ENCODE peak calls at places on chromosome 13, in eight cellular contexts. A, H, U, M, Z, G, P and Q are unnamed samples.

GRCh38 chr13:41985788-41986508 is 25.0 kb upstream of the VWA8 start:
- DNase-seq in A (no peak), H (no peak), U (peak), M (no peak), Z (no peak), G (no peak), P (no peak), Q (no peak)

GRCh38 chr13:59423708-59424355 is 739.9 kb downstream of the DIAPH3 start:
- DNase-seq in A (no peak), H (no peak), U (no peak), M (no peak), Z (no peak), G (no peak), P (no peak), Q (no peak)

GRCh38 chr13:101417043-101417406 is 717 bp upstream of the NALCN start:
- DNase-seq in A (no peak), H (no peak), U (no peak), M (no peak), Z (no peak), G (no peak), P (no peak), Q (no peak)

GRCh38 chr13:51849145-51850101 is 4.4 kb upstream of the TMEM272 start:
- DNase-seq in A (no peak), H (peak), U (no peak), M (no peak), Z (no peak), G (peak), P (peak), Q (no peak)

GRCh38 chr13:32443111-32443510 is 15.2 kb upstream of the N4BP2L1 start:
- DNase-seq in A (no peak), H (no peak), U (no peak), M (no peak), Z (no peak), G (peak), P (no peak), Q (no peak)

GRCh38 chr13:97945792-97946419 is 7.6 kb upstream of the IPO5 start:
- DNase-seq in A (no peak), H (no peak), U (peak), M (no peak), Z (no peak), G (no peak), P (no peak), Q (no peak)

GRCh38 chr13:112696001-112696868 is 6.4 kb downstream of the ATP11A start:
- DNase-seq in A (no peak), H (peak), U (no peak), M (no peak), Z (peak), G (no peak), P (peak), Q (no peak)

GRCh38 chr13:84649853-84650252 is 767.6 kb upstream of the SLITRK1 start:
- DNase-seq in A (no peak), H (no peak), U (peak), M (no peak), Z (no peak), G (no peak), P (no peak), Q (no peak)

GRCh38 chr13:49560270-49561063 is 24.9 kb downstream of the RCBTB1 start:
- DNase-seq in A (no peak), H (peak), U (no peak), M (no peak), Z (peak), G (no peak), P (no peak), Q (no peak)

GRCh38 chr13:113273856-113274590 is 23.0 kb upstream of the LAMP1 start:
- DNase-seq in A (no peak), H (no peak), U (peak), M (no peak), Z (no peak), G (no peak), P (peak), Q (no peak)

GRCh38 chr13:97982286-97982685 is 28.8 kb downstream of the IPO5 start:
- DNase-seq in A (no peak), H (no peak), U (no peak), M (no peak), Z (no peak), G (no peak), P (no peak), Q (no peak)

GRCh38 chr13:101660711-101661110 is 208.2 kb downstream of the ITGBL1 start:
- DNase-seq in A (no peak), H (no peak), U (no peak), M (no peak), Z (no peak), G (no peak), P (no peak), Q (no peak)

GRCh38 chr13:34151885-34152284 is 333.9 kb downstream of the RFC3 start:
- DNase-seq in A (no peak), H (no peak), U (no peak), M (no peak), Z (no peak), G (no peak), P (no peak), Q (no peak)

GRCh38 chr13:74256969-74257368 is 122.8 kb upstream of the KLF12 start:
- DNase-seq in A (no peak), H (no peak), U (no peak), M (no peak), Z (no peak), G (no peak), P (no peak), Q (no peak)

DNA sequence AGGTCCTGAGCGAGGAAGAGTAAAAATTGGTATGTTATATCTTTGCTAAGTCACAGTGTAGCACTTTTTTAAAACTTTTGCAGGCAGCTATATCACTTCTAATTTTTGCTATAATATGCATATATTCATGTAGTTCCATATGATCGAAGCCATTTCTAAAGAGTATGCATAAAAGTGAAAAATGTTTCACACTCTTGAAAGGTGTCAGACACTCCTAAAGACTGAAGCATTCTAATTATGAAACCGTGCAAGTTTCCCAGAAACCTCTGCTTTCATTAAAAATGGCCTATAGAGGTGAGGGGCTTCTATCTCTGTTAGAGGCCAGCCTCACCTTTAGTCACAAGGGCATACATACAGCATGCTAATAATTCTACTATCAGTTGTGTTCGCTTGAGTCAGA is 128.9 kb downstream of the CDK8 start:
- DNase-seq in A (no peak), H (no peak), U (no peak), M (no peak), Z (no peak), G (no peak), P (no peak), Q (no peak)
- TF ChIP-seq CTCF in A (no peak), H (no peak), U (no peak), M (no peak), Z (no peak), G (no peak), P (no peak), Q (no peak)

DNA sequence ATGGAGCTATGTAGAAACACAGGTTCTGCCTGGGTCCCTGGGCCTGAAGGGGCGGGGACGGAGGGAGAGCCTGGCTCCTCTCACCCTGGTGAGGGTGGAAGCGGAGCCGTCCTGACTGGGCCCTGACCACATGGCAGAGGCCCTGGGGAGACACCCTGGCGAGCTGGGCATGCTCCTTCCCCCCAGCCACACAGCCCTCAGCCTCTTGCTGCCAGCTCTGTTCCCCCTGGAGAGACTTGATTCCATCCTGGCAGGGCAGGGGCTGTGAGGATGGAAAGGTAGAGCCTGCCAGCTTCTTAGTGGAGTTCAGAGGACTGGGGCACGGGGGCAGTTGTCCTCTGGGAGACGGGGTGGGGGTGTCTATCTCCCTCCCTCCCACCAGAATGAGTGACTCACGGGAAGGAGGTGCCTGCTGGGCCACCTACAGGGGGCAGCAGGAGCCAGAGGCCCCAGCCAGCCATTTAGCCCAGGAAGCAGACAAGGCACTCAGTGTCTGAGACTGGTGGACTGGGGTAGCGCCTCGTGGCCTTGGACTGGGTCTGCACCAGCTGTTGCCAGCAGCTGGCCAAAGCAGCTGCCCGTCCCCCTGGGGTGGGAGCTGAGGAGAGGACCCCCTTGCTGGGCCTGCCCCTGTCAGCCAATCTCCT is 22.8 kb upstream of the RNF17 start:
- DNase-seq in A (no peak), H (peak), U (no peak), M (no peak), Z (no peak), G (no peak), P (no peak), Q (peak)
- TF ChIP-seq CTCF in A (no peak), H (peak), U (peak), M (no peak), Z (no peak), G (no peak), P (no peak), Q (no peak)

GRCh38 chr13:26878465-26878864 is 117.9 kb upstream of the GPR12 start:
- DNase-seq in A (no peak), H (no peak), U (no peak), M (no peak), Z (no peak), G (no peak), P (no peak), Q (no peak)

GRCh38 chr13:26872444-26873173 is 112.0 kb upstream of the GPR12 start:
- DNase-seq in A (no peak), H (peak), U (peak), M (peak), Z (peak), G (peak), P (peak), Q (no peak)

GRCh38 chr13:26867451-26868067 is 107.0 kb upstream of the GPR12 start:
- DNase-seq in A (no peak), H (peak), U (no peak), M (no peak), Z (no peak), G (peak), P (no peak), Q (no peak)

GRCh38 chr13:26873174-26873698 is 112.7 kb upstream of the GPR12 start:
- DNase-seq in A (no peak), H (peak), U (no peak), M (no peak), Z (no peak), G (no peak), P (no peak), Q (no peak)
- TF ChIP-seq CTCF in A (no peak), H (peak), U (peak), M (peak), Z (no peak), G (no peak), P (peak), Q (no peak)

DNA sequence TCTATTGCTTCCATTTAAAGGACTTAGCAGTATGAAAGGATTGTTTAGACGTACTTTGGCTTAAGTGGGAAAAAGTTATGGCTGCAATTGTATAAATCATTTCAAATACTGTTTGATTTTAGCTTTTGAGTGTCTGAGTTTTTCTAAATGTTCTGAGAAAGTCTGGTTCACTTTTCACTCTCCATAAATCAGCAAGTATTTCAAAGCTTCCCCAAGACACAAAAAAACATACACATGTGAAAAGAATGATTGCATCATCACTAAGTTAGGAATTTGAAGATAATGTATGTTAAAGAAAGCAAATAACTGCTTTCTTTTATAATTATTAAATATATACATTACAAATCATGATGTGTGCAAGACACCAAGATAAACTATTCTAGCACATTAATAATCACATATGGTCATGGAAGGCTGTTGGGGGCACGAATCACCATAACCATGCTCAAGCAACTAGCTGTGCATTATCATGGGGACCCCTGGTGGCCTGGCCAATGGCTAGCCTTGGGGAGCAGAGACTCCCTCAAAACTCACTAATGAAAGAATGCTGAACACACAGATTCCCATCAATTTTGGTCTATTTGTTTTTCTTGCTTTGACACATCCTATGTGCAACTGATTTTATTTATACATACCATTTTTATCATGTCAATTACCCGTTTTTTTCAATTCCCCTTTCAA is 111.1 kb downstream of the MIPEP start:
- DNase-seq in A (no peak), H (no peak), U (no peak), M (no peak), Z (no peak), G (no peak), P (no peak), Q (no peak)
- TF ChIP-seq CTCF in A (no peak), H (no peak), U (peak), M (no peak), Z (no peak), G (no peak), P (no peak), Q (no peak)

DNA sequence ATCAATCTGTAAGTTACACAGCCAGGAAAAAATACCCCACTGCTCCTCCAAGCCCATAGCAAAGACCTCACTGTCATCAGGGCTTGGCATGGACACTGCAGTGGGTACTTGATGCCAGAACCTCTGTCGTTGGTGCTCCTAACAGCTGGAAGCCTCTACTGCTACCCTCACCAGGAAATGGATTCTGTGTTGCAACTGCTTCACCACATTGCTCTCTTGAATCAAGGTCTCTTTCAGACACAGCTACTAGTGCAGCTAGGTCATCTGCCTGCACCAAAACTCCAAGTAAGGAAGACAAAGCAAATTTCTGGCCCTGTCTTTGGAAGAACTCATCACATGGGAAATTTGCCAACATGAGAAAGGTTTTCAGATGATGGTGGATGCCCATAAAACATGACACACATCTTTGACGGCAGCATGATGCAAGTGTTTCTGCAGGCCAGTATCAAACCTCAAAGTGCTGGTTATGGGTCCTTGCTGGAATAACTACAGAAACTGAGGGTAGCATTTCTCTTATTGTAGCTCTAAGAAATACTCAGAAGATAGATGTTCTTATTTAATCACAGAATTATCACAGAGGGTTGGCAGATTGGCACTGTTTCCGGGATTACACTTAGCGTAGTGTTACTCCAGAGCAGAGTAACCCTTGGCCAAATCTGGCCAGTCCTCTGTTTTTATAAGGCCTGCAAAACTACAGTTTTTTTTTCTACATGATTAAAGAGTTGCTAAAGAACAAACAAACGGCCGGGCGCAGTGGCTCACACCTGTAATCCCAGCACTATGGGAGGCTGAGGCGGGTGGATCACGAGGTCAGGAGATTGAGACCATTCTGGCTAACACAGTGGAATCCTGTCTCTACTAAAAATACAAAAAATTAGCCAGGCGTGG is 12.9 kb upstream of the PCCA start:
- DNase-seq in A (no peak), H (no peak), U (peak), M (no peak), Z (no peak), G (no peak), P (no peak), Q (no peak)
- TF ChIP-seq CTCF in A (no peak), H (no peak), U (no peak), M (no peak), Z (no peak), G (no peak), P (no peak), Q (no peak)

DNA sequence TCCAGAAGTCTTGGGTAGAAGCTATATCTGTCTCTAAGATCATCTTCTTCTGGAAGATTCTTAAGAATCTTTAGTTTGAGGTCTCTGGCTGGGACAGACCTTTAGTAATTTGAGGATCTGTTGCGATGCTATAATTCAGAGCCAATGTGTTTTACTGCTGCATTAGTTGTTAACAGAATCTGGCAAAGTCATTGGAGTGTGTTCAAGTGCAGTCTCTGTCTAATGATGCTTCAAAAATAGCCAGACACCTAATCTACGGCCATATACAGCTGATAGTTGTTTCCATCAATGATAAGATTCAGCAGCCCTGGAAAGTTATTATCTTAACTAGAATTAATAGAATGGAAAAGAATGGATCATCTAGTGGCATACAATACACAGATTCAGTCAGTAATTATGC is 72.6 kb downstream of the CDK8 start:
- DNase-seq in A (no peak), H (no peak), U (no peak), M (no peak), Z (no peak), G (no peak), P (no peak), Q (no peak)
- TF ChIP-seq CTCF in A (no peak), H (no peak), U (no peak), M (no peak), Z (no peak), G (no peak), P (no peak), Q (no peak)

GRCh38 chr13:96000069-96000468 is 53.1 kb downstream of the UGGT2 start:
- DNase-seq in A (no peak), H (no peak), U (no peak), M (no peak), Z (no peak), G (no peak), P (no peak), Q (no peak)

DNA sequence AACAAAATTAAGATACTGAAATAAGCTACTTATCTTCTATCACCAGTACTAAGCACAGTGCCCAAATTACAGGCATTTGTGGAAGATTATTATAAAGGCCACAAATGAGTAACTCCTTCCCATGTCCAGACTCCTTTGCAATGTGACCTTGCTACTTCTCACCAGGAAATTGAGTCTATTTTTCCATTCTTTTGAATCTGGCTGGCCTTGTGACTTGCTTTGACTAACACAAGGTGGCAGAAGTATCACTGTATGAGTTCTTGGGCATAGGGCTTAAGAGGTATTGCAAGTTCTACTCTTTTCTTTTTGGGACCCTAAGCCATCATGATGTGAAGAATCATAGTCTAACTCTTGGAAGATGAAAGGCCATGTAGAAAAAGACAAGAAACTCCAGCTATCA is 49.9 kb downstream of the UGGT2 start:
- DNase-seq in A (no peak), H (peak), U (peak), M (no peak), Z (no peak), G (no peak), P (no peak), Q (no peak)
- TF ChIP-seq CTCF in A (no peak), H (peak), U (peak), M (no peak), Z (no peak), G (no peak), P (no peak), Q (no peak)

DNA sequence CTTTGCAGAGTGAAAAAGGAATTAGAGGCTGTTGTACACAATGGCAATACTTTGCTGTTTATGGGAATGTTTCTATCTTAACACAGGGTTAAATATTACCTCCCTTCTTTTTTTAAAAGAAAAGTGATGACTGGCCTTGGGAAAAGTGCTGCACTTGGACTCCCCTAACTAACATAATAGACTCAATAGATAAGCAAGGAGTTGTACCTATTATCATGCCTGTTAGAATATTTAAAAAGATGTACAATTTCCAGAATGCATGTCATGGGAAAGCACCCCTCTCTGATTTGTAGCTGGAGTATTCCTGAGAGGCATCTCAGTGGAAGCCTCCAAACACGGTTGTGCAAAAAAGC is 79.3 kb upstream of the GPC6 start:
- DNase-seq in A (no peak), H (no peak), U (no peak), M (no peak), Z (no peak), G (no peak), P (no peak), Q (no peak)
- TF ChIP-seq CTCF in A (no peak), H (no peak), U (no peak), M (no peak), Z (no peak), G (no peak), P (no peak), Q (no peak)

DNA sequence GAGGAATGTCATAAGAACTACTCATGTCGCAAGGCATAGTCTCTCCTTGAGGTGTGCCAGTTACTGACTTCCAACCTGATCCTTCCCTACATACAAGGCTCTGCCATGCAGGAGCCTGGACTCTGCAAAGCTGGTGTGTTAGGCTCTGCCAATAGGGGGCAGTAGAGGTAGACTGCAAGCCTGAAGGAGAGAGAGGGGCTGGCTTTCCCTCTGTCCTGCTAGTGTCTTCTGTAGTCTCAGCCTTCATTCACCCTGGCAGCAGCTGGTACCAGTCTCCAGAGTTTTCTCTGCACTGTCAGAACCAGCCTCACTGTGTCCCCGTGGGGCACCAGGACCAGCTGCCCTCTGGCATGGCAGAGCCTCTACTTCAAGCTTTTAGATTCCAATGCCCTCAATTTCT is 14.5 kb downstream of the SHISA2 start:
- DNase-seq in A (no peak), H (peak), U (no peak), M (no peak), Z (no peak), G (no peak), P (no peak), Q (peak)
- TF ChIP-seq CTCF in A (no peak), H (peak), U (peak), M (peak), Z (no peak), G (peak), P (peak), Q (peak)